ENCODE peak calls at places on chromosome 21, in seven cellular contexts. S is fibroblast of lung, O is cardiac muscle cell, T is IMR-90, E is GM23338, U is HCT116, K is Peyer's patch. Q is an unnamed sample.

GRCh38 chr21:34969431-34970036 is 79.6 kb downstream of the RUNX1 start:
- DNase-seq in O (no peak), S (peak), U (no peak), K (no peak), T (no peak), E (no peak), Q (no peak)

GRCh38 chr21:39788383-39788782 is 43.4 kb downstream of the IGSF5 start:
- DNase-seq in U (peak), T (peak), K (no peak), O (peak), E (peak), S (peak), Q (peak)

GRCh38 chr21:38646213-38646837 is 148.0 kb upstream of the ERG start:
- DNase-seq in K (no peak), E (no peak), S (peak), T (peak), U (no peak), O (no peak), Q (no peak)

GRCh38 chr21:46092026-46092764 is 5.7 kb upstream of the COL6A2 start:
- DNase-seq in U (no peak), S (peak), K (peak), T (peak), O (no peak), E (no peak), Q (no peak)

GRCh38 chr21:46190491-46191131 is 6.4 kb upstream of the SPATC1L start:
- DNase-seq in T (no peak), E (no peak), O (no peak), K (no peak), S (no peak), U (no peak), Q (no peak)

GRCh38 chr21:42261832-42262200 is 42.9 kb downstream of the ABCG1 start:
- DNase-seq in S (no peak), K (no peak), T (no peak), O (no peak), E (no peak), U (no peak), Q (no peak)

GRCh38 chr21:41956926-41957729 is 3.3 kb upstream of the C2CD2 start:
- DNase-seq in K (peak), T (peak), O (peak), E (no peak), S (peak), U (no peak), Q (peak)

GRCh38 chr21:14358775-14359174 is 24.2 kb downstream of the HSPA13 start:
- DNase-seq in T (no peak), U (no peak), O (no peak), S (no peak), K (no peak), E (no peak), Q (no peak)

GRCh38 chr21:36630485-36631206 is 68.3 kb upstream of the SIM2 start:
- DNase-seq in O (peak), T (peak), U (peak), S (peak), K (peak), E (peak), Q (peak)

GRCh38 chr21:33202464-33203363 is 27.0 kb upstream of the IFNAR2 start:
- DNase-seq in U (no peak), K (no peak), S (no peak), T (no peak), E (no peak), O (no peak), Q (no peak)
- TF ChIP-seq CTCF in U (no peak), K (no peak), S (no peak), T (no peak), E (no peak), O (no peak), Q (peak)

DNA sequence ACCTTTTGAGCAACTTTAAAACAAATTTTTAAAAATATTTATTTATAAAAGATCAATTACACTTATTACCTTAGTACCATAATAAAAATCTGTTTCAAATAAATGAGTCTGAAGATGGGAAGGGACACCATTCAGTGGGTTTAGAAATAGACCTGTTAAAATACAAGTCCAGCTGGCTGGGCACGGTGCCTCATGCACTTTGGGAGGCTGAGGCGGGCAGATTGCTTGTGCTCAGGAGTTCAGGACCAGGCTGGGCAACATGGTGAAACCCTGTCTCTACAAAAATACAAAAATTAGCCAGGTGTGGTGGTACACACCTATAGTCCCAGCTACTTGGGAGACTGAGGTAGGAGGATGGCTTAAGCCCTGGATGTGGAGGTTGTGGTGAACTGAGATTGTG is 57.0 kb downstream of the ITSN1 start:
- DNase-seq in K (no peak), E (no peak), T (no peak), O (no peak), S (no peak), U (no peak), Q (no peak)
- H3K27ac ChIP-seq in K (no peak), E (no peak), T (no peak), O (peak), S (no peak), U (no peak), Q (no peak)

DNA sequence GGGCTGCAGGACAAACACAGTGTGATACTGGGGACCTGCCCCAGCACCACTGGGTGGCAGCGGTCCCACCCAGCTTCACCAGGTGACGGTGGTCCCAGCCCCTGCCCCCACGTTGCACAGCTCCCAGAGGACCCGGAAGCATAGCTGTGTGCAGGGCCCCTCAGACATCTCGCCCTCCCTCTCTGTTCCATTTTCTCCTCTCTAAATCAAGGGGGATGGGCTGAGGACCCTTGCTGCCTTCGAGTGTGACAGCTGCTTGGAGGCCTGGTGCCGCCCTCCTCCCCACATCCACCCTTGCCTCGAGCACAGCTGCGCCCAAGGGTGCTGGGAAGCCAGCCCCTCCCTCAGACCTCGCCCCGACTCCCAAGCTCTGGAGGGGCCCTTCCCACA is 16.1 kb upstream of the LRRC3 start:
- DNase-seq in O (no peak), K (peak), U (no peak), S (no peak), T (no peak), E (no peak), Q (no peak)
- TF ChIP-seq CTCF in O (no peak), K (no peak), U (no peak), S (no peak), T (no peak), E (no peak), Q (no peak)

GRCh38 chr21:17819114-17819877 is at the start of gene C21orf91:
- DNase-seq in O (peak), U (peak), K (peak), E (peak), S (peak), T (peak), Q (peak)
- H3K27ac ChIP-seq in O (peak), U (peak), K (peak), E (peak), S (peak), T (peak), Q (peak)

GRCh38 chr21:18725653-18726052 is 322.1 kb upstream of the TMPRSS15 start:
- DNase-seq in T (no peak), E (peak), S (no peak), U (no peak), O (peak), K (no peak), Q (peak)
- TF ChIP-seq CTCF in T (no peak), E (peak), S (no peak), U (no peak), O (no peak), K (no peak), Q (peak)

GRCh38 chr21:21156919-21157318 is 158.7 kb downstream of the NCAM2 start:
- DNase-seq in E (no peak), K (no peak), S (peak), O (no peak), T (peak), U (no peak), Q (no peak)
- H3K27ac ChIP-seq in E (no peak), K (no peak), S (no peak), O (no peak), T (no peak), U (no peak), Q (no peak)